ENCODE peak calls at places on chromosomes 13 and 19, in four cellular contexts. One of them, this sample, is unnamed.

GRCh38 chr13:38872693-38873092 is 117.9 kb downstream of the STOML3 start:
- DNase-seq in activated B cell treated with CpG ODN at 0.5 μM for 24 hours: no peak
- DNase-seq in mucosa of descending colon: no peak
- DNase-seq in WTC11: peak
- DNase-seq in this sample: no peak

GRCh38 chr13:48318714-48319457 is 15.3 kb downstream of the RB1 start:
- DNase-seq in activated B cell treated with CpG ODN at 0.5 μM for 24 hours: no peak
- DNase-seq in WTC11: no peak
- DNase-seq in mucosa of descending colon: peak
- DNase-seq in this sample: no peak

GRCh38 chr19:8655340-8655709 is 24.9 kb downstream of the NFILZ start:
- DNase-seq in mucosa of descending colon: no peak
- DNase-seq in activated B cell treated with CpG ODN at 0.5 μM for 24 hours: no peak
- DNase-seq in WTC11: no peak
- DNase-seq in this sample: no peak

GRCh38 chr19:2274937-2275535 is 6.9 kb downstream of the PEAK3 start:
- DNase-seq in mucosa of descending colon: peak
- DNase-seq in activated B cell treated with CpG ODN at 0.5 μM for 24 hours: no peak
- DNase-seq in WTC11: peak
- DNase-seq in this sample: no peak

GRCh38 chr19:2246801-2247361 is 2.2 kb upstream of the AMH start:
- DNase-seq in mucosa of descending colon: no peak
- DNase-seq in WTC11: no peak
- DNase-seq in activated B cell treated with CpG ODN at 0.5 μM for 24 hours: no peak
- DNase-seq in this sample: no peak

GRCh38 chr13:24684600-24684998 is 4.4 kb downstream of the ATP12A start:
- DNase-seq in mucosa of descending colon: no peak
- DNase-seq in WTC11: no peak
- DNase-seq in activated B cell treated with CpG ODN at 0.5 μM for 24 hours: no peak
- DNase-seq in this sample: no peak

GRCh38 chr19:38654478-38655079 is 7.1 kb downstream of the ACTN4 start:
- DNase-seq in activated B cell treated with CpG ODN at 0.5 μM for 24 hours: no peak
- DNase-seq in mucosa of descending colon: no peak
- DNase-seq in WTC11: no peak
- DNase-seq in this sample: no peak

GRCh38 chr13:101545521-101545920 is 93.0 kb downstream of the ITGBL1 start:
- DNase-seq in mucosa of descending colon: no peak
- DNase-seq in WTC11: no peak
- DNase-seq in activated B cell treated with CpG ODN at 0.5 μM for 24 hours: no peak
- DNase-seq in this sample: no peak

GRCh38 chr13:97429681-97430081 is 4.3 kb upstream of the RAP2A start:
- DNase-seq in WTC11: no peak
- DNase-seq in activated B cell treated with CpG ODN at 0.5 μM for 24 hours: no peak
- DNase-seq in mucosa of descending colon: no peak
- DNase-seq in this sample: no peak

GRCh38 chr13:49348748-49349147 is 95.1 kb downstream of the CAB39L start:
- DNase-seq in activated B cell treated with CpG ODN at 0.5 μM for 24 hours: no peak
- DNase-seq in mucosa of descending colon: no peak
- DNase-seq in WTC11: peak
- DNase-seq in this sample: no peak

GRCh38 chr19:19447536-19448237 is 42.2 kb downstream of the GATAD2A start:
- DNase-seq in WTC11: no peak
- DNase-seq in activated B cell treated with CpG ODN at 0.5 μM for 24 hours: no peak
- DNase-seq in mucosa of descending colon: no peak
- DNase-seq in this sample: no peak

GRCh38 chr13:43085545-43085944 is 62.2 kb downstream of the DNAJC15 start:
- DNase-seq in mucosa of descending colon: no peak
- DNase-seq in WTC11: no peak
- DNase-seq in activated B cell treated with CpG ODN at 0.5 μM for 24 hours: no peak
- DNase-seq in this sample: no peak

GRCh38 chr19:29263305-29264080 is 50.5 kb upstream of the UQCRFS1 start:
- DNase-seq in WTC11: peak
- DNase-seq in mucosa of descending colon: no peak
- DNase-seq in activated B cell treated with CpG ODN at 0.5 μM for 24 hours: no peak
- DNase-seq in this sample: peak

GRCh38 chr19:17339088-17339741 is 1.9 kb downstream of the GTPBP3 start:
- DNase-seq in WTC11: peak
- DNase-seq in activated B cell treated with CpG ODN at 0.5 μM for 24 hours: no peak
- DNase-seq in mucosa of descending colon: peak
- DNase-seq in this sample: no peak

GRCh38 chr19:34094960-34095359 is 77.3 kb upstream of the LSM14A start:
- DNase-seq in WTC11: no peak
- DNase-seq in mucosa of descending colon: no peak
- DNase-seq in activated B cell treated with CpG ODN at 0.5 μM for 24 hours: no peak
- DNase-seq in this sample: no peak

GRCh38 chr19:51654783-51655182 is 8.2 kb upstream of the SIGLEC14 start:
- DNase-seq in mucosa of descending colon: no peak
- DNase-seq in WTC11: peak
- DNase-seq in activated B cell treated with CpG ODN at 0.5 μM for 24 hours: no peak
- DNase-seq in this sample: no peak

GRCh38 chr19:40704491-40705361 is 12.0 kb downstream of the COQ8B start:
- DNase-seq in mucosa of descending colon: no peak
- DNase-seq in WTC11: no peak
- DNase-seq in activated B cell treated with CpG ODN at 0.5 μM for 24 hours: no peak
- DNase-seq in this sample: no peak

GRCh38 chr19:32798201-32798600 is 71.4 kb downstream of the SLC7A9 start:
- DNase-seq in WTC11: no peak
- DNase-seq in mucosa of descending colon: no peak
- DNase-seq in activated B cell treated with CpG ODN at 0.5 μM for 24 hours: no peak
- DNase-seq in this sample: no peak

GRCh38 chr13:29505950-29506349 is 89.5 kb downstream of the SLC7A1 start:
- DNase-seq in WTC11: no peak
- DNase-seq in activated B cell treated with CpG ODN at 0.5 μM for 24 hours: no peak
- DNase-seq in mucosa of descending colon: no peak
- DNase-seq in this sample: no peak

GRCh38 chr13:29508874-29509249 is 86.6 kb downstream of the SLC7A1 start:
- DNase-seq in activated B cell treated with CpG ODN at 0.5 μM for 24 hours: peak
- DNase-seq in WTC11: no peak
- DNase-seq in mucosa of descending colon: no peak
- DNase-seq in this sample: no peak

GRCh38 chr13:29509999-29510586 is 85.4 kb downstream of the SLC7A1 start:
- DNase-seq in WTC11: no peak
- DNase-seq in activated B cell treated with CpG ODN at 0.5 μM for 24 hours: no peak
- DNase-seq in mucosa of descending colon: no peak
- DNase-seq in this sample: no peak

GRCh38 chr13:29507356-29507755 is 88.1 kb downstream of the SLC7A1 start:
- DNase-seq in mucosa of descending colon: no peak
- DNase-seq in activated B cell treated with CpG ODN at 0.5 μM for 24 hours: peak
- DNase-seq in WTC11: no peak
- DNase-seq in this sample: no peak

GRCh38 chr13:29508130-29508873 is 87.2 kb downstream of the SLC7A1 start:
- DNase-seq in activated B cell treated with CpG ODN at 0.5 μM for 24 hours: peak
- DNase-seq in WTC11: peak
- DNase-seq in mucosa of descending colon: peak
- DNase-seq in this sample: peak
- TF ChIP-seq CTCF in activated B cell treated with CpG ODN at 0.5 μM for 24 hours: peak
- TF ChIP-seq CTCF in WTC11: peak
- TF ChIP-seq CTCF in mucosa of descending colon: peak
- TF ChIP-seq CTCF in this sample: peak

DNA sequence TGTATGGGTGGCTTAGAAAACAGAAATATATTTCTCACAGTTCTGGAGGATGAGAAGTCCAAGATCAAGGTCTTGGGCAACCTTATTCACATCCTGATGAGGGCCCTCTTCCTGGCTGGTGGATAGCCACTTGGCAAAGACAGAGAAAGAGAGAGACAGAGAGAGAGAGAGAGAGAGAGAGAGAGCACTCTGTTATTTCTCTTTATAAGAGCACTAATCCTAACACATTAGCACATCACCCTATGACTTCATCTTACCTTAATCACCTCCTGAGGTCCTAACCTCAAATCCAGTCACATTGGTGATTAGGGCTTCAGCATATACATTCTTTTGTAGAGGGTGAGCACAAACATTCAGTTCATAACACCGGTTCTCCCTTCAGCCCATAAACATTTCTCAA is 430.3 kb downstream of the EFNB2 start:
- DNase-seq in WTC11: no peak
- DNase-seq in activated B cell treated with CpG ODN at 0.5 μM for 24 hours: no peak
- DNase-seq in mucosa of descending colon: no peak
- DNase-seq in this sample: no peak
- TF ChIP-seq CTCF in WTC11: no peak
- TF ChIP-seq CTCF in activated B cell treated with CpG ODN at 0.5 μM for 24 hours: no peak
- TF ChIP-seq CTCF in mucosa of descending colon: no peak
- TF ChIP-seq CTCF in this sample: no peak

GRCh38 chr13:68261105-68261504 is 1031.0 kb upstream of the PCDH9 start:
- DNase-seq in activated B cell treated with CpG ODN at 0.5 μM for 24 hours: no peak
- DNase-seq in WTC11: peak
- DNase-seq in mucosa of descending colon: no peak
- DNase-seq in this sample: no peak
- TF ChIP-seq CTCF in activated B cell treated with CpG ODN at 0.5 μM for 24 hours: no peak
- TF ChIP-seq CTCF in WTC11: peak
- TF ChIP-seq CTCF in mucosa of descending colon: no peak
- TF ChIP-seq CTCF in this sample: no peak

GRCh38 chr19:5808120-5808816 is 3.4 kb downstream of the NRTN start:
- DNase-seq in WTC11: no peak
- DNase-seq in activated B cell treated with CpG ODN at 0.5 μM for 24 hours: no peak
- DNase-seq in mucosa of descending colon: no peak
- DNase-seq in this sample: no peak
- TF ChIP-seq CTCF in WTC11: no peak
- TF ChIP-seq CTCF in activated B cell treated with CpG ODN at 0.5 μM for 24 hours: no peak
- TF ChIP-seq CTCF in mucosa of descending colon: no peak
- TF ChIP-seq CTCF in this sample: no peak

GRCh38 chr19:56347163-56347778 is 32.6 kb upstream of the ZSCAN5A start:
- DNase-seq in activated B cell treated with CpG ODN at 0.5 μM for 24 hours: no peak
- DNase-seq in WTC11: no peak
- DNase-seq in mucosa of descending colon: no peak
- DNase-seq in this sample: no peak

GRCh38 chr19:56351208-56351607 is 36.6 kb upstream of the ZSCAN5A start:
- DNase-seq in WTC11: peak
- DNase-seq in activated B cell treated with CpG ODN at 0.5 μM for 24 hours: no peak
- DNase-seq in mucosa of descending colon: no peak
- DNase-seq in this sample: no peak

GRCh38 chr19:56350416-56351045 is 35.9 kb upstream of the ZSCAN5A start:
- DNase-seq in WTC11: peak
- DNase-seq in mucosa of descending colon: no peak
- DNase-seq in activated B cell treated with CpG ODN at 0.5 μM for 24 hours: no peak
- DNase-seq in this sample: no peak

DNA sequence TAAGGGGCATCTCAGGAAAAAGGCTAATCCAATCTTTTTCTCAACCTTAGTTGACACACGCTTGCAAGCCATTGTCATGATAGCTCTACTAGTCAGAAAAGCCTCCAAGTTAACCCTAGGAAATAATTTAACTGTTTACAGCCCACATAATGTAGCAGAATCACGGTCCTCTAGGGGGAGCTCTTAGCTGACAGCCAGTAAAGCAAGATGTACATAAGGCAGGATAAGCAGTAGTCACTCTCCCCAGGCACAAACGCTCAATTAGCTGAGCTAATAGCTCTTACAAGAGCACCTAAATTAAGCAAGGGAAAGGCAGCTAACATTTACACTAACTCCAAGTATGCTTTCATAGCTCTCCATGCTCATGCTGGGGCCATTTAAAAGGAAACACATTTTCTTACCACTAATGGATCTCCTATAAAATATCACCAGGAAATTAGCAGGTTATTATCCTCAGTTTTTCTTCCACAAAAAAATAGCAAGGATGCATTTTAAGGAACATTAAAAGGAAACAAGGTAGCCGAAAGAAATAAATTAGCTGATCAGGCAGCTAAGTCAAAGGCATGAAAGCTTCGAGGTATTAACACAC is 33.7 kb upstream of the ZSCAN5A start:
- DNase-seq in mucosa of descending colon: no peak
- DNase-seq in WTC11: peak
- DNase-seq in activated B cell treated with CpG ODN at 0.5 μM for 24 hours: no peak
- DNase-seq in this sample: no peak
- TF ChIP-seq CTCF in mucosa of descending colon: no peak
- TF ChIP-seq CTCF in WTC11: peak
- TF ChIP-seq CTCF in activated B cell treated with CpG ODN at 0.5 μM for 24 hours: no peak
- TF ChIP-seq CTCF in this sample: no peak

GRCh38 chr13:76017861-76018556 is 381.9 kb downstream of the LMO7 start:
- DNase-seq in mucosa of descending colon: no peak
- DNase-seq in WTC11: no peak
- DNase-seq in activated B cell treated with CpG ODN at 0.5 μM for 24 hours: no peak
- DNase-seq in this sample: no peak

GRCh38 chr13:76019421-76020044 is 383.4 kb downstream of the LMO7 start:
- DNase-seq in activated B cell treated with CpG ODN at 0.5 μM for 24 hours: no peak
- DNase-seq in mucosa of descending colon: peak
- DNase-seq in WTC11: peak
- DNase-seq in this sample: no peak

GRCh38 chr13:76020421-76020955 is 384.4 kb downstream of the LMO7 start:
- DNase-seq in WTC11: no peak
- DNase-seq in mucosa of descending colon: no peak
- DNase-seq in activated B cell treated with CpG ODN at 0.5 μM for 24 hours: no peak
- DNase-seq in this sample: no peak

GRCh38 chr13:76014618-76015315 is 378.6 kb downstream of the LMO7 start:
- DNase-seq in mucosa of descending colon: no peak
- DNase-seq in activated B cell treated with CpG ODN at 0.5 μM for 24 hours: no peak
- DNase-seq in WTC11: no peak
- DNase-seq in this sample: no peak

DNA sequence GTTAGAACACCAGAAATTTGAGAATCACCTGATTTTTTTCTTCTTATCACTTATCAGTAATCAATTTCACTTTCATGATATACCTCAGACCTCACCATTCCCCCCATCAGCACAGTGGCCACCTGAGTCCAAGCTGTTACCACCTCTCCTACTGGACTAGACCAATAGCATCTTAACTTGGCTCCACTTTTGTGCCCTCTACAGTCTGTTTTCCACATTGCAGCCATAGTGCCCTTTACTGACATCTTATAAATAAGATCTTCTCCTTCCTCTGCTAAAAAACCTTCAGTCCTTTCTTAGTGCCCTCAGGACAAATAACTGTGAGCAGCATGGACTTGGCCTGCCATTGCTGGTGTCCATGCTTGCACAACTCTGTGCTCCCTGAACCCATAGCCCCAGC is 380.7 kb downstream of the LMO7 start:
- DNase-seq in activated B cell treated with CpG ODN at 0.5 μM for 24 hours: no peak
- DNase-seq in WTC11: peak
- DNase-seq in mucosa of descending colon: no peak
- DNase-seq in this sample: no peak
- TF ChIP-seq CTCF in activated B cell treated with CpG ODN at 0.5 μM for 24 hours: no peak
- TF ChIP-seq CTCF in WTC11: peak
- TF ChIP-seq CTCF in mucosa of descending colon: no peak
- TF ChIP-seq CTCF in this sample: no peak

GRCh38 chr13:57408312-57408711 is 223.2 kb upstream of the PCDH17 start:
- DNase-seq in mucosa of descending colon: no peak
- DNase-seq in activated B cell treated with CpG ODN at 0.5 μM for 24 hours: no peak
- DNase-seq in WTC11: no peak
- DNase-seq in this sample: no peak
- TF ChIP-seq CTCF in mucosa of descending colon: no peak
- TF ChIP-seq CTCF in activated B cell treated with CpG ODN at 0.5 μM for 24 hours: no peak
- TF ChIP-seq CTCF in WTC11: no peak
- TF ChIP-seq CTCF in this sample: no peak